ENCODE peak calls at places on chromosomes 5 and 9, in seven cellular contexts. One of them, this sample, is unnamed. For H3K4me1, the result is how much of the 10 kb centered on the place peaks cover.

GRCh38 chr5:54227109-54227508 is 83.3 kb downstream of the ARL15 start:
- DNase-seq in trophoblast cell: no peak
- DNase-seq in IMR-90: no peak
- DNase-seq in mesendoderm: no peak
- DNase-seq in H9: no peak
- DNase-seq in mesenchymal stem cell: no peak
- DNase-seq in H1: no peak
- DNase-seq in this sample: no peak

GRCh38 chr5:27020965-27021364 is 17.4 kb downstream of the CDH9 start:
- DNase-seq in trophoblast cell: no peak
- DNase-seq in IMR-90: peak
- DNase-seq in mesendoderm: no peak
- DNase-seq in H9: no peak
- DNase-seq in mesenchymal stem cell: peak
- DNase-seq in H1: no peak
- DNase-seq in this sample: no peak

GRCh38 chr5:151461312-151461711 is 13.9 kb downstream of the SLC36A1 start:
- DNase-seq in trophoblast cell: no peak
- DNase-seq in IMR-90: no peak
- DNase-seq in mesendoderm: no peak
- DNase-seq in H9: no peak
- DNase-seq in mesenchymal stem cell: no peak
- DNase-seq in H1: no peak
- DNase-seq in this sample: no peak

GRCh38 chr5:150464554-150465012 is 15.0 kb upstream of the RPS14 start:
- DNase-seq in trophoblast cell: no peak
- DNase-seq in IMR-90: no peak
- DNase-seq in mesendoderm: peak
- DNase-seq in H9: no peak
- DNase-seq in mesenchymal stem cell: no peak
- DNase-seq in H1: no peak
- DNase-seq in this sample: no peak

GRCh38 chr5:103057208-103058130 is 62.5 kb downstream of the GIN1 start:
- DNase-seq in trophoblast cell: peak
- DNase-seq in IMR-90: peak
- DNase-seq in mesendoderm: peak
- DNase-seq in H9: no peak
- DNase-seq in mesenchymal stem cell: peak
- DNase-seq in H1: no peak
- DNase-seq in this sample: no peak

GRCh38 chr9:121299467-121300282 is 31.7 kb downstream of the GSN start:
- DNase-seq in trophoblast cell: no peak
- DNase-seq in IMR-90: no peak
- DNase-seq in mesendoderm: no peak
- DNase-seq in H9: no peak
- DNase-seq in mesenchymal stem cell: peak
- DNase-seq in H1: no peak
- DNase-seq in this sample: no peak

GRCh38 chr5:142661957-142662356 is 23.9 kb downstream of the FGF1 start:
- DNase-seq in trophoblast cell: peak
- DNase-seq in IMR-90: no peak
- DNase-seq in mesendoderm: no peak
- DNase-seq in H9: no peak
- DNase-seq in mesenchymal stem cell: no peak
- DNase-seq in H1: no peak
- DNase-seq in this sample: no peak

GRCh38 chr5:175317872-175318271 is 126.1 kb downstream of the DRD1 start:
- DNase-seq in trophoblast cell: no peak
- DNase-seq in IMR-90: no peak
- DNase-seq in mesendoderm: no peak
- DNase-seq in H9: no peak
- DNase-seq in mesenchymal stem cell: no peak
- DNase-seq in H1: no peak
- DNase-seq in this sample: no peak

GRCh38 chr9:131060902-131061630 is 35.3 kb upstream of the AIF1L start:
- DNase-seq in trophoblast cell: peak
- DNase-seq in IMR-90: no peak
- DNase-seq in mesendoderm: no peak
- DNase-seq in H9: no peak
- DNase-seq in mesenchymal stem cell: no peak
- DNase-seq in H1: no peak
- DNase-seq in this sample: no peak

GRCh38 chr9:14747116-14747515 is 24.6 kb upstream of the CER1 start:
- DNase-seq in trophoblast cell: peak
- DNase-seq in IMR-90: no peak
- DNase-seq in mesendoderm: peak
- DNase-seq in H9: no peak
- DNase-seq in mesenchymal stem cell: no peak
- DNase-seq in H1: no peak
- DNase-seq in this sample: no peak

GRCh38 chr9:72828281-72828731 is 124.5 kb downstream of the ALDH1A1 start:
- DNase-seq in trophoblast cell: no peak
- DNase-seq in IMR-90: no peak
- DNase-seq in mesendoderm: peak
- DNase-seq in H9: no peak
- DNase-seq in mesenchymal stem cell: no peak
- DNase-seq in H1: no peak
- DNase-seq in this sample: no peak

GRCh38 chr5:45521067-45521466 is 175.1 kb downstream of the HCN1 start:
- DNase-seq in trophoblast cell: no peak
- DNase-seq in IMR-90: peak
- DNase-seq in mesendoderm: peak
- DNase-seq in H9: peak
- DNase-seq in mesenchymal stem cell: peak
- DNase-seq in H1: peak
- DNase-seq in this sample: peak

DNA sequence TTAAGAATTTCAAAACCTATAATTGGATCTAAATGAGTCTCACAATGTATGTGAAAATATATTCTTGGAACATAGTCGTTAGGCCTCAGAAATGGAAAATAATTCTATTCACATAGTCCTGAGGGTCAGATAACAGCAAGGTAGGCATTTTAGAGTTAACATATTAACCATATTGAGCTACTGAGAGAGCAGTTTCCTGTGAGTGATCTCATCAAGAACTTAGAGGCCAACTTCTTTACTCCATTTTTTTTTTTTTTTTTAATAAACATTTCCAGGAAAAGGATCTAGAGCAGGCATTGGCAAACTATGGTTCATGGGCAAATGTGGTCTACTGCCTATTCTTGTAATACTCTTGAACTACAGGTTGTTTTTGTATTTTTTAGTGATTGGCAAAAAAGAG is 26.6 kb downstream of the RAB24 start:
- DNase-seq in trophoblast cell: no peak
- DNase-seq in IMR-90: peak
- DNase-seq in mesendoderm: no peak
- DNase-seq in H9: no peak
- DNase-seq in mesenchymal stem cell: no peak
- DNase-seq in H1: no peak
- DNase-seq in this sample: no peak
- H3K18ac ChIP-seq in trophoblast cell: no peak
- H3K18ac ChIP-seq in IMR-90: no peak
- H3K18ac ChIP-seq in mesendoderm: no peak
- H3K18ac ChIP-seq in H9: no peak
- H3K18ac ChIP-seq in mesenchymal stem cell: no peak
- H3K18ac ChIP-seq in H1: no peak
- H3K18ac ChIP-seq in this sample: no peak

GRCh38 chr9:91143162-91143561 is 218.6 kb downstream of the AUH start:
- DNase-seq in trophoblast cell: no peak
- DNase-seq in IMR-90: no peak
- DNase-seq in mesendoderm: no peak
- DNase-seq in H9: no peak
- DNase-seq in mesenchymal stem cell: no peak
- DNase-seq in H1: no peak
- DNase-seq in this sample: no peak

GRCh38 chr9:91146391-91147019 is 215.2 kb downstream of the AUH start:
- DNase-seq in trophoblast cell: no peak
- DNase-seq in IMR-90: no peak
- DNase-seq in mesendoderm: no peak
- DNase-seq in H9: no peak
- DNase-seq in mesenchymal stem cell: no peak
- DNase-seq in H1: no peak
- DNase-seq in this sample: no peak

GRCh38 chr9:91143642-91144041 is 218.1 kb downstream of the AUH start:
- DNase-seq in trophoblast cell: no peak
- DNase-seq in IMR-90: no peak
- DNase-seq in mesendoderm: no peak
- DNase-seq in H9: no peak
- DNase-seq in mesenchymal stem cell: no peak
- DNase-seq in H1: no peak
- DNase-seq in this sample: no peak

GRCh38 chr9:91145496-91145895 is 216.2 kb downstream of the AUH start:
- DNase-seq in trophoblast cell: no peak
- DNase-seq in IMR-90: no peak
- DNase-seq in mesendoderm: no peak
- DNase-seq in H9: no peak
- DNase-seq in mesenchymal stem cell: no peak
- DNase-seq in H1: no peak
- DNase-seq in this sample: no peak

DNA sequence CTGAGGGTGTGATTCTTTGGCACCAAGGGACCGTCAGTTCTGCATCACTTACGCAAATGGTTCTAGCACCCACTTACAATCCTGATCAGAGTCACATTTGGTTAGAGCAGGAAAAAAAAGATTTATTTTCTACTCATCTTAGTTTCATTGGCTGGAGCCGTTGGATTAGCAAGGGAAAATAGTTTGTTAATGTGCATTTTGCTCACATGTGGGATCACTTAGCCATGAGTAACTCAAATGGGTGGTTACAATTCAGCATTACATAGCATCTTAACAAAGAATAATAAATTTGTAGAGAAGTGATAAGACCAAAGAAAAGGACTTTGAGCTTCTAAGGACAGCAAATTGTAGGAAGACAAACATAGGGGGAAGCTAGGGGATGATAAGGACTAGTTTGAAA is 216.9 kb downstream of the AUH start:
- DNase-seq in trophoblast cell: no peak
- DNase-seq in IMR-90: peak
- DNase-seq in mesendoderm: no peak
- DNase-seq in H9: no peak
- DNase-seq in mesenchymal stem cell: no peak
- DNase-seq in H1: no peak
- DNase-seq in this sample: no peak
- H3K4me1 ChIP-seq in trophoblast cell: under half
- H3K4me1 ChIP-seq in IMR-90: under half
- H3K4me1 ChIP-seq in mesendoderm: under half
- H3K4me1 ChIP-seq in H9: under half
- H3K4me1 ChIP-seq in mesenchymal stem cell: under half
- H3K4me1 ChIP-seq in H1: under half
- H3K4me1 ChIP-seq in this sample: under half

GRCh38 chr5:34586117-34586885 is 69.8 kb upstream of the RAI14 start:
- DNase-seq in trophoblast cell: peak
- DNase-seq in IMR-90: peak
- DNase-seq in mesendoderm: no peak
- DNase-seq in H9: no peak
- DNase-seq in mesenchymal stem cell: peak
- DNase-seq in H1: no peak
- DNase-seq in this sample: no peak

GRCh38 chr5:34585601-34586104 is 70.5 kb upstream of the RAI14 start:
- DNase-seq in trophoblast cell: peak
- DNase-seq in IMR-90: peak
- DNase-seq in mesendoderm: no peak
- DNase-seq in H9: no peak
- DNase-seq in mesenchymal stem cell: peak
- DNase-seq in H1: no peak
- DNase-seq in this sample: no peak

GRCh38 chr5:34584165-34584564 is 72.0 kb upstream of the RAI14 start:
- DNase-seq in trophoblast cell: no peak
- DNase-seq in IMR-90: no peak
- DNase-seq in mesendoderm: no peak
- DNase-seq in H9: no peak
- DNase-seq in mesenchymal stem cell: no peak
- DNase-seq in H1: no peak
- DNase-seq in this sample: no peak

GRCh38 chr5:34589832-34590231 is 66.3 kb upstream of the RAI14 start:
- DNase-seq in trophoblast cell: no peak
- DNase-seq in IMR-90: no peak
- DNase-seq in mesendoderm: no peak
- DNase-seq in H9: no peak
- DNase-seq in mesenchymal stem cell: no peak
- DNase-seq in H1: no peak
- DNase-seq in this sample: no peak

DNA sequence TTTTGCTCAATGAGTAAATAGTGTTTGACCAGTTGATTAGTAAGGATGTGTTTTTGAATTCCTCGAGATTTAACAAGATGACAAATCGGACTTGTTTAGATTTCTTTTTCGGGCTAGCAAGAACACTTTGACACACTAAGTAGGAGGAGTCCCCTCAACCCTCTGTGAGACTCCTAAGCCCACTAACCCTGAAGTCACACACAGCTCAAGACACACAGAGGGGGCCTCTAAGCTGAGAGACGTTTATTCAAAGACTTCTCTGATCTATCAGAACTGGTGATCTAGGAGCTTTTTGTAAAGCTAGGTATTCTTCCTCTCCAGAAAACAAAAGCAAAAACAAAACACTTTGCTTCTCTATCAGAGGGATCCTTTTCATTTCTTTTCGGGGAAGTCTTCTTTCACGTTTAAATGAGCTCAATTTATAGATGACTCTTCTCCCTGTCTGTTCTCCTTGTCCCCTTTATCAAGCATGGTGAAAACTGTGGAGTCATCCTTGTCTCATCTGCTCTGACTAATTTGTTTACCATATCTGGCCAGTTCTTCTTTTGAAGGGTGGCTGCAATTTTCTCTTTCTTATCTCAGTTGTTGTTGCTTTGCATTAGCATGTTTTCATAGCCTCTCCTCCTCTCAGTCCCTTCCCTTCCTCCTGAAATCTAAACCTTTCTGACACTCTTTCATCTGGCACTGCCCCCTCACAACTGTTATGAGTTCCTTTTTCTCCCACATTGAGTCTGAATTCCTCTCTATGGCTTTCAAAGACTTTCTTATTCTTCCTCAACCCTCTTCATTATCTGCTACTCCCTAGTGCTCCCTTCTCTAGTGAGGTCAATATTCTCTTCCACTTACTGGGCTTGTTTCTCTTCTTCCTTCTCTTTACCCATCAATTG is 68.5 kb upstream of the RAI14 start:
- DNase-seq in trophoblast cell: no peak
- DNase-seq in IMR-90: peak
- DNase-seq in mesendoderm: peak
- DNase-seq in H9: no peak
- DNase-seq in mesenchymal stem cell: peak
- DNase-seq in H1: no peak
- DNase-seq in this sample: no peak
- H3K18ac ChIP-seq in trophoblast cell: no peak
- H3K18ac ChIP-seq in IMR-90: peak
- H3K18ac ChIP-seq in mesendoderm: no peak
- H3K18ac ChIP-seq in H9: no peak
- H3K18ac ChIP-seq in mesenchymal stem cell: peak
- H3K18ac ChIP-seq in H1: no peak
- H3K18ac ChIP-seq in this sample: no peak

DNA sequence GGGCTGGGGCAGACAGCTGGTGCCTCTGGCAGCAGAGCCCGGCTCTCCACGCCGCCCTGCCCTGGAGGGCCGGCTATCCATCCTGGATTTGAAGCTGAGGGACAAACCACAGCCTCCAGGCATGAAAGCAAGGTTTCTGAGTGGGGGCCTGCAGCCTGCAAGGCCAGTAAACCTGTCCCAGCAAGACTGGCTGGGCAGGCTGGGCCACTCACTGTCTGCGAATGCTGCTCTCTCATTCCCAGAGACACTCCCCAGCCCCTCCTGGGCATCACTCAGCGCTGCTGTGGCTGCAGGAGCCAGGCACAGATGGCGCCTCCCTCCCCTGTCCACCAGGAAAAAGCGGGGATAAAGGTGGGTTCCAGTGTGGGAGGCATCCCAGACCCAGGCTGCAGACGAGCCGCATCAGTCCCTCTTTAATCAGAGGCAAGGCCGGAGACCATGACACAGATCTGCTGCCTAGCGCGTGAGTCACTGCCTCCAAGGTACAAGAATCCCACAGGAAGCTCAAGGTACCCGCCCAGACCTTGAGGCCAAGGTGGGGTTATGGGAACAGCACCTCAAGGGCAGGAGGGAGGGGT is 118.0 kb downstream of the VAV2 start:
- DNase-seq in trophoblast cell: peak
- DNase-seq in IMR-90: peak
- DNase-seq in mesendoderm: peak
- DNase-seq in H9: no peak
- DNase-seq in mesenchymal stem cell: peak
- DNase-seq in H1: no peak
- DNase-seq in this sample: no peak
- H3K4me1 ChIP-seq in trophoblast cell: half or more
- H3K4me1 ChIP-seq in IMR-90: under half
- H3K4me1 ChIP-seq in mesendoderm: under half
- H3K4me1 ChIP-seq in H9: under half
- H3K4me1 ChIP-seq in mesenchymal stem cell: half or more
- H3K4me1 ChIP-seq in H1: under half
- H3K4me1 ChIP-seq in this sample: under half